ENCODE peak calls at places on chromosomes 4 and X, in five cellular contexts. W is left lung; I is CD8-positive, alpha-beta T cell; O is heart left ventricle; A is cardiac fibroblast. L is an unnamed sample.

GRCh38 chr4:11722218-11722617 is 293.5 kb upstream of the HS3ST1 start:
- DNase-seq in W (no peak), A (no peak), O (no peak), I (no peak), L (no peak)

GRCh38 chrX:23465105-23465791 is 130.6 kb downstream of the PTCHD1 start:
- DNase-seq in A (no peak), W (no peak), O (no peak), I (no peak), L (no peak)

GRCh38 chr4:98744372-98745150 is 86.2 kb upstream of the TSPAN5 start:
- DNase-seq in W (no peak), I (no peak), O (no peak), A (no peak), L (no peak)

GRCh38 chrX:130086414-130087207 is 23.7 kb downstream of the ELF4 start:
- DNase-seq in I (peak), W (peak), A (no peak), O (no peak), L (peak)

GRCh38 chrX:136200466-136200865 is 50.7 kb downstream of the MAP7D3 start:
- DNase-seq in A (peak), W (no peak), I (no peak), O (no peak), L (no peak)

GRCh38 chrX:44898411-44899221 is 25.6 kb downstream of the KDM6A start:
- DNase-seq in A (no peak), W (no peak), I (no peak), O (no peak), L (no peak)

GRCh38 chr4:87657525-87657924 is 7.4 kb downstream of the DMP1 start:
- DNase-seq in A (peak), W (no peak), O (no peak), I (no peak), L (no peak)

GRCh38 chr4:22356996-22357596 is 158.8 kb downstream of the ADGRA3 start:
- DNase-seq in W (no peak), I (no peak), A (peak), O (no peak), L (no peak)

GRCh38 chr4:145842224-145842887 is 96.3 kb downstream of the ZNF827 start:
- DNase-seq in A (peak), W (no peak), O (no peak), I (no peak), L (no peak)

GRCh38 chr4:40713798-40714197 is 36.0 kb upstream of the NSUN7 start:
- DNase-seq in I (no peak), W (no peak), A (no peak), O (no peak), L (no peak)

GRCh38 chr4:1104647-1105046 is 8.7 kb downstream of the RNF212 start:
- DNase-seq in A (no peak), O (no peak), I (no peak), W (peak), L (no peak)

GRCh38 chrX:100924370-100924769 is 4.3 kb downstream of the XKRX start:
- DNase-seq in O (no peak), I (no peak), W (no peak), A (no peak), L (no peak)

GRCh38 chr4:173835863-173836262 is 305.8 kb upstream of the HAND2 start:
- DNase-seq in I (no peak), A (peak), O (peak), W (no peak), L (no peak)

GRCh38 chr4:142493255-142493976 is 352.7 kb downstream of the INPP4B start:
- DNase-seq in O (no peak), A (peak), I (no peak), W (no peak), L (no peak)

GRCh38 chr4:133320576-133321170 is 171.6 kb downstream of the PCDH10 start:
- DNase-seq in W (no peak), O (no peak), I (no peak), A (peak), L (no peak)

GRCh38 chr4:91288702-91289311 is 1015.0 kb upstream of the GRID2 start:
- DNase-seq in I (no peak), W (no peak), O (no peak), A (no peak), L (no peak)

GRCh38 chr4:6414578-6414977 is 57.8 kb downstream of the PPP2R2C start:
- DNase-seq in A (no peak), O (no peak), I (no peak), W (no peak), L (no peak)

GRCh38 chrX:123648028-123648810 is 84.6 kb downstream of the THOC2 start:
- DNase-seq in A (peak), O (no peak), W (peak), I (peak), L (no peak)

GRCh38 chr4:101345596-101346311 is 1.6 kb downstream of the PPP3CA start:
- DNase-seq in A (peak), W (peak), I (peak), O (peak), L (peak)

GRCh38 chr4:111601671-111602070 is 543.6 kb upstream of the FAM241A start:
- DNase-seq in A (peak), O (no peak), W (no peak), I (no peak), L (no peak)

GRCh38 chrX:8632949-8633348 is 99.0 kb downstream of the ANOS1 start:
- DNase-seq in O (no peak), I (no peak), W (no peak), A (no peak), L (no peak)

GRCh38 chr4:38914859-38915258 is 47.3 kb downstream of the FAM114A1 start:
- DNase-seq in W (no peak), I (no peak), O (no peak), A (no peak), L (no peak)

GRCh38 chrX:9853307-9853706 is 67.1 kb downstream of the SHROOM2 start:
- DNase-seq in O (no peak), W (no peak), I (no peak), A (no peak), L (no peak)

GRCh38 chrX:20374450-20374849 is 107.7 kb upstream of the RPS6KA3 start:
- DNase-seq in W (no peak), O (no peak), I (no peak), A (no peak), L (no peak)

GRCh38 chr4:145909773-145910172 is 28.9 kb downstream of the ZNF827 start:
- DNase-seq in W (no peak), A (no peak), I (no peak), O (peak), L (no peak)

GRCh38 chrX:130287071-130287770 is 18.5 kb upstream of the ZNF280C start:
- DNase-seq in I (no peak), A (no peak), W (no peak), O (no peak), L (no peak)

GRCh38 chr4:126794363-126794762 is 838.4 kb upstream of the INTU start:
- DNase-seq in I (no peak), A (peak), O (no peak), W (no peak), L (no peak)

GRCh38 chr4:88017516-88018302 is 10.3 kb downstream of the PKD2 start:
- DNase-seq in W (no peak), O (no peak), I (no peak), A (peak), L (no peak)

GRCh38 chr4:165718660-165719059 is 154.4 kb upstream of the TLL1 start:
- DNase-seq in W (no peak), I (no peak), O (no peak), A (no peak), L (no peak)

GRCh38 chr4:165680821-165681220 is 192.2 kb upstream of the TLL1 start:
- DNase-seq in W (no peak), O (no peak), I (no peak), A (peak), L (no peak)

GRCh38 chr4:42302348-42302747 is 94.9 kb upstream of the SHISA3 start:
- DNase-seq in W (no peak), I (no peak), O (no peak), A (peak), L (no peak)

GRCh38 chrX:115344885-115345653 is 55.6 kb downstream of the LUZP4 start:
- DNase-seq in I (no peak), O (peak), W (peak), A (peak), L (no peak)

GRCh38 chr4:7733801-7734650 is 205.6 kb downstream of the AFAP1 start:
- DNase-seq in I (no peak), O (no peak), A (no peak), W (peak), L (no peak)

GRCh38 chr4:87118826-87119225 is 101.6 kb downstream of the KLHL8 start:
- DNase-seq in W (no peak), O (no peak), A (peak), I (no peak), L (no peak)

GRCh38 chrX:36804066-36804465 is 204.1 kb upstream of the FAM47C start:
- DNase-seq in A (no peak), O (no peak), I (no peak), W (no peak), L (no peak)

GRCh38 chrX:148501121-148502066 is 977 bp downstream of the AFF2 start:
- DNase-seq in A (no peak), O (peak), I (no peak), W (peak), L (no peak)

DNA sequence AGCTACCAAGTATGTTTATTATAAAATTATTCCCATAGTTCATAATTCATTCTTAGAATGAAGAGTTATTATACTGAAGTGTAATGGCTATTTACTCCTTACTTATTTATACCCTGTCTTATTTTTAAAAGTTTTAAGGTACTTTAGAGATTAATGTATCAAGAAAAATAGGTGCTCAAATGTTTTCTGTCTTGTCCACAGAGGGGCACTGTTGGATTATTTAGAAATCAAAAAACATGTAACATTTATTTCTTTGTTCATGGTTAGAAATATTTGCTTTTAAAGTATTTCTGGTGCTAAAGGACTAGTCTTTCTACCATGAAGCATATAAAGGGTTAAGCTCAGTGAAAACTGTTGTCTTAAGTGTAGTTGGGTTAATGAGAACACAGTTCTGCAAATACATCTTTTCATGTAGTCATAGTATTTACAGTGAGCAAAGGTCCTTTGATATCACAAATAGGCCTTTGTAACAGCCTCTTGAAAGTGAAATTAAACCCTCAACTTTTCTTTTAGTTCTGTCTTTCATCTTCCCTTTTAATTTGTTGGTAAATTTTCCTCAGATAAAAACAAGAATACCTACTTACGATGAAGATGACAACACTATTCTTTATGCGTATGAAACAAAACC is 7.7 kb downstream of the SCML1 start:
- DNase-seq in O (no peak), W (no peak), I (no peak), A (peak), L (no peak)
- TF ChIP-seq CTCF in O (peak), W (no peak), I (peak), A (peak), L (no peak)

GRCh38 chrX:12269484-12269883 is 131.2 kb downstream of the FRMPD4 start:
- DNase-seq in A (peak), O (no peak), I (no peak), W (no peak), L (no peak)
- TF ChIP-seq CTCF in A (no peak), O (no peak), I (no peak), W (no peak), L (no peak)

GRCh38 chr4:65671402-65671801 is 1.1 kb upstream of the EPHA5 start:
- DNase-seq in A (no peak), I (no peak), W (no peak), O (no peak), L (no peak)

GRCh38 chr4:65669981-65670330 is 333 bp downstream of the EPHA5 start:
- DNase-seq in W (no peak), A (no peak), I (no peak), O (no peak), L (no peak)

GRCh38 chr4:65669008-65669971 is 999 bp downstream of the EPHA5 start:
- DNase-seq in A (peak), O (peak), I (no peak), W (peak), L (no peak)

GRCh38 chr4:65668201-65669007 is 1.9 kb downstream of the EPHA5 start:
- DNase-seq in I (no peak), A (peak), W (peak), O (no peak), L (no peak)

GRCh38 chr4:65670331-65671031 is at the start of gene EPHA5:
- DNase-seq in A (peak), I (no peak), W (peak), O (peak), L (no peak)
- TF ChIP-seq CTCF in A (no peak), I (no peak), W (no peak), O (no peak), L (no peak)

DNA sequence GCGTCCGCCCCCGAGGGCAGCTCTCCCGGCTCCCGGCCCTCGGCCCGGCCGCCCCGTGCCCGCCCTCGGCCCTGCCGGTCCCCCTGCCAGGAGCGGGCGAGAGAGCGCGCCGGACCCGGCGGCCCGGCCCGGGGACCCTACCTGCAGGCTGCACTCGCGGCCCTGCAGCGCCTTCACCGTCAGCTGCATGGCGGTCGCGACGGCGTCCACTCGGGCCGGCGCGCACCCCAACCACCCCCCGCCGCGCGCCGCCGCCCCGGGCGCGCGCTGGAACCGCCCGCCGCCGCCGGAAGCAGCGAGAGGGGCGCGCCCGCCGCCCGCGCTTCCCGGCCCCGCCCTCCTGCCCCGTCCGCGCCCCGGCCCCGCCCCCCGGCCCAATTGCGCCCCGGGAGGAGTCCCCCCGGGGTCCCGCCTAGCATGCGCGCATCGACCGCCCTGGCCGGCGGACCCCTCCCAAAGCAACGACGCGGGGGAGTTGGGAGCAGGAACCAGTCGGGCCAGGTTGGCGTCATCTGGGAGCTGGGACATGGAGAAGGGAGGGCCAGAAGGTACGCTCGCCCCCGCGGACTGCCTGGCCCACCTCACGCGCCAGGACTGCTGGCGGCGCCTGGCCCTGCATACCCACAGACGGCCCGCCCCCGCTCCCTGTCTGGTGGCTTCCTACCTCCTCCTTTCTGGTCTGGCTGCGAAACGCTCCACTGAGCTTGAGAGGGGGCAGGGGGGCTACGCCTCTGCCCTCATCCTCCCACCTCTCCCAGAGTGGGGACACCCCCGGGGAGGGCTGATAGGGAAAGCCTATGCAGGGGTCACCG is at the start of gene UBL4A:
- DNase-seq in A (peak), W (peak), I (peak), O (peak), L (no peak)
- TF ChIP-seq CTCF in A (no peak), W (no peak), I (no peak), O (no peak), L (no peak)

GRCh38 chr4:2462992-2463762 is 5.7 kb upstream of the RNF4 start:
- DNase-seq in W (no peak), I (no peak), A (no peak), O (no peak), L (no peak)

GRCh38 chr4:2465032-2465431 is 3.9 kb upstream of the RNF4 start:
- DNase-seq in A (no peak), O (no peak), I (no peak), W (no peak), L (no peak)

GRCh38 chr4:2461246-2461960 is 7.5 kb upstream of the RNF4 start:
- DNase-seq in O (no peak), A (no peak), I (no peak), W (no peak), L (no peak)

GRCh38 chr4:2459589-2460349 is 9.1 kb upstream of the RNF4 start:
- DNase-seq in A (no peak), W (no peak), O (no peak), I (no peak), L (no peak)

GRCh38 chr4:2462218-2462991 is 6.5 kb upstream of the RNF4 start:
- DNase-seq in A (peak), W (peak), I (peak), O (peak), L (no peak)
- TF ChIP-seq CTCF in A (peak), W (peak), I (peak), O (peak), L (peak)

GRCh38 chr4:147570616-147571015 is 46.6 kb upstream of the TMEM184C start:
- DNase-seq in W (no peak), I (no peak), A (no peak), O (no peak), L (no peak)
- TF ChIP-seq CTCF in W (no peak), I (no peak), A (no peak), O (peak), L (no peak)